ENCODE peak calls at places on chromosomes 4 and X, in five cellular contexts. N is GM23338; K is CD8-positive, alpha-beta memory T cell; F is aorta; G is pancreas. P is an unnamed sample.

GRCh38 chr4:165464813-165465381 is 86.1 kb downstream of the CPE start:
- DNase-seq in N (peak; percentile 64), K (no peak), F (no peak), G (no peak), P (peak; percentile 25)

GRCh38 chr4:156291317-156291716 is 337.7 kb upstream of the CTSO start:
- DNase-seq in N (no peak), K (no peak), F (no peak), G (no peak), P (no peak)

GRCh38 chr4:55793479-55793878 is 26.1 kb upstream of the EXOC1L start:
- DNase-seq in N (peak; percentile 52), K (no peak), F (no peak), G (peak; percentile 50), P (no peak)

GRCh38 chrX:87924619-87925018 is 407.0 kb downstream of the KLHL4 start:
- DNase-seq in N (no peak), K (no peak), F (no peak), G (no peak), P (no peak)

GRCh38 chr4:103429283-103429682 is 231.1 kb upstream of the CENPE start:
- DNase-seq in N (peak; percentile 88), K (no peak), F (no peak), G (no peak), P (no peak)

GRCh38 chr4:54657556-54658313 is at the start of gene KIT:
- DNase-seq in N (peak; percentile 93), K (peak; percentile 36), F (peak; percentile 83), G (no peak), P (no peak)

GRCh38 chr4:159698336-159698735 is 595.5 kb downstream of the RAPGEF2 start:
- DNase-seq in N (no peak), K (no peak), F (no peak), G (no peak), P (no peak)

GRCh38 chr4:41652971-41653370 is 95.6 kb downstream of the PHOX2B start:
- DNase-seq in N (no peak), K (no peak), F (no peak), G (no peak), P (no peak)

GRCh38 chr4:89829470-89830138 is 7.4 kb downstream of the SNCA start:
- DNase-seq in N (no peak), K (no peak), F (no peak), G (no peak), P (peak; percentile 54)

GRCh38 chrX:115642895-115643530 is 82.0 kb downstream of the PLS3 start:
- DNase-seq in N (peak; percentile 34), K (peak; percentile 1), F (no peak), G (no peak), P (peak; percentile 55)

GRCh38 chr4:130210871-130211270 is 1114.9 kb downstream of the C4orf33 start:
- DNase-seq in N (no peak), K (no peak), F (no peak), G (no peak), P (no peak)

GRCh38 chr4:162352580-162353107 is 188.8 kb upstream of the FSTL5 start:
- DNase-seq in N (no peak), K (no peak), F (no peak), G (no peak), P (no peak)
- H3K4me1 ChIP-seq in N (no peaks in the 10 kb centered on the region), K (no peaks in the 10 kb centered on the region), F (no peaks in the 10 kb centered on the region), G (no peaks in the 10 kb centered on the region), P (no peaks in the 10 kb centered on the region)

GRCh38 chr4:112649055-112649408 is 12.1 kb downstream of the LARP7 start:
- DNase-seq in N (no peak), K (no peak), F (no peak), G (no peak), P (no peak)

GRCh38 chr4:112652216-112652615 is 15.3 kb downstream of the LARP7 start:
- DNase-seq in N (peak; percentile 97), K (no peak), F (no peak), G (no peak), P (no peak)

GRCh38 chr4:112651641-112652040 is 14.7 kb downstream of the LARP7 start:
- DNase-seq in N (peak; percentile 33), K (no peak), F (no peak), G (no peak), P (no peak)

GRCh38 chr4:112648263-112649054 is 11.5 kb downstream of the LARP7 start:
- DNase-seq in N (peak; percentile 93), K (no peak), F (no peak), G (no peak), P (no peak)

DNA sequence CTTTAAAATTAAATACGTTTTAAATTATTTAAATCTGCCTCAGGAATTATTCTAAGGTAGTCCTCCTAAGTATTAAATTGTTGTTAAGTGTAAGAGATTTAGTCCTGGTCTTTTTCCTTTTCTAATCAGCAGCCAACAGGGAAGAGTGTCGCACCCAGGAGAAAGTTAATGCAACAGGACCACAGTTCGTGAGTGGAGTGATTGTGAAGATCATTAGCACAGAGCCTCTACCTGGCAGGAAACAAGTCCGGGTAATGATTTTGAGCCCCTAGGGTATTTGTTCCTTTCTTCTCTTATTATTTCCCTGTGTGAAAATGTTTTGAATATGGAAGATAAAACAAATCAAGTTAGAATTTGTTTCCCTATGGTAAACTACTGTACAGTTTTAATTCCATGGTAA is 13.4 kb downstream of the LARP7 start:
- DNase-seq in N (peak; percentile 27), K (no peak), F (no peak), G (no peak), P (no peak)
- H3K27ac ChIP-seq in N (peak overlapping the region; percentile 94), K (no peak overlapping the region), F (no peak overlapping the region), G (no peak overlapping the region), P (no peak overlapping the region)

DNA sequence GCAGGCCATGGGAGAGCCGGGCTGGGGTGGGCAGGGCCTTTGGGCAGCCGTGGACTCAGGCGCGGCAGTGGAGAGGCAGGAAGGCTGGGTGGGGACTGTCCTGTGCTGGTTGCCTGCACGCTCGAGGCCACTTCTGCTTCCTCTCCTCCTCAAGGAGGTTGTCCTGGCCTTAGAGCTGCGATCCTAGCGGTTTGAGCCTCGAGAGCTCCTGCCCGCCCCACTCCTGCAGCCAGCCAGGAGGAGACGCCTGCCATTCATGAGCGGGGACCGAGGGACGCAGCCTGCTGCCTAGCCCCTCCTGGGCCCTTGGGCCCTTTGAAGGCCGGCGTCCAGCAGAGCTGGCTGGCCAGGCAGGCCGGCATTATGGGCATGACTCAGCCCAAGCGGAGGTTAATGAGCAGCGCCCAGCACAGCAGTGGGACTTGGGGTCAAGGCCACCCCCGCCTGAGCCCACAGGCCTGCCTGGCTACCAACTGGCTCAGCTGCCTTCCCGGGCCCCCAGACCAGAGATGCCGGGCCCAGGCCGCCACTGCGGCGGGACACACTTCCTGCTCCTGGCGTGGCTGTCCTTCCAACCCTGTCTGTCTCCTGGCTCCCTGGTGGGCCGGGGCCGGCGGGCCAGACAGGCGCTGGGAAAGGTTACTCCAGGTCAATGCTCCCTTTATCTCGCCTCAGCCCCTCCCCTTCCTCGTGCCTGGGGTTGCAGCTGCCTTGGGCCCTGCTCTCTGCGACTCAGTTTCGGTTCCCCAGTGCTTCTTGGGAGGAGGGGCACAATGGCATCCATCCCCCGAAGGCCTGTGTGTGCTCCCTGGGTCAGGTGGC is 1.8 kb downstream of the ABCD1 start:
- DNase-seq in N (peak; percentile 80), K (peak; percentile 55), F (peak; percentile 83), G (peak; percentile 85), P (peak; percentile 57)
- H3K4me3 ChIP-seq in N (no peak overlapping the region), K (no peak overlapping the region), F (no peak overlapping the region), G (peak overlapping the region; percentile 16), P (peak overlapping the region; percentile 9)

DNA sequence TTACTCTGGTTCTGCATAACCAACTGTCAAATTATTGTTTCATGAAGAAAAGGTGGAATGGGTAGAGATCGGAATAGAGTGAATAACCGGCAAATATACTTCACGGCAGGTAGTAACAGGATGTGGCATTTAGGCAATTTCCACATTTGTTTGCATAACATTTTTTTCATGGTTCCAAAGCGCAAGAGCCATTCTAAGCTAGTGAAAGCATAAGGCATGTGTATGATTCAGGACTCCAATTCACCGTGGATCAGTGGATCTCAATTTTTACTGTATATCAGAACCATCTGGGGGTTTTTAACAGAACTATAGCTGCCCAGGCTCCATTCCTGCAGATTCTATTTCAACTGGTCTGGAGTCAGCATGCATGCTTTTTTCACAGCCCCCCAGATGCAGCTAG is 30.2 kb downstream of the AFAP1 start:
- DNase-seq in N (no peak), K (no peak), F (no peak), G (no peak), P (no peak)
- H3K4me1 ChIP-seq in N (peaks cover 66% of the 10 kb centered on the region), K (no peaks in the 10 kb centered on the region), F (peaks cover 5% of the 10 kb centered on the region), G (no peaks in the 10 kb centered on the region), P (peaks cover 28% of the 10 kb centered on the region)